ENCODE peak calls at places on chromosomes 12 and 14, in four cellular contexts. L is fibroblast of pulmonary artery, G is WERI-Rb-1, V is GM12865. F is an unnamed sample.

GRCh38 chr12:52007158-52007921 is 594 bp downstream of the TAMALIN start:
- DNase-seq in L (peak; percentile 45), G (peak; percentile 51), V (no peak), F (no peak)

GRCh38 chr12:32166510-32166909 is 59.9 kb downstream of the BICD1 start:
- DNase-seq in L (no peak), G (peak; percentile 50), V (no peak), F (no peak)

GRCh38 chr12:10075451-10075850 is 23.3 kb downstream of the CLEC1A start:
- DNase-seq in L (no peak), G (no peak), V (no peak), F (no peak)

GRCh38 chr12:75446857-75447256 is 33.7 kb upstream of the GLIPR1 start:
- DNase-seq in L (peak; percentile 51), G (no peak), V (no peak), F (no peak)

GRCh38 chr14:21579976-21580375 is at the start of gene OR10G3:
- DNase-seq in L (no peak), G (no peak), V (no peak), F (no peak)

GRCh38 chr14:105839425-105840265 is 313.3 kb downstream of the TMEM121 start:
- DNase-seq in L (no peak), G (no peak), V (no peak), F (no peak)

GRCh38 chr14:98136019-98136418 is 1136.0 kb downstream of the BCL11B start:
- DNase-seq in L (no peak), G (no peak), V (no peak), F (no peak)

GRCh38 chr12:24928131-24928530 is 20.8 kb downstream of the BCAT1 start:
- DNase-seq in L (no peak), G (no peak), V (no peak), F (no peak)

GRCh38 chr12:75705749-75706719 is 194.6 kb upstream of the KRR1 start:
- DNase-seq in L (peak; percentile 98), G (no peak), V (no peak), F (no peak)

GRCh38 chr12:88756153-88756552 is 175.9 kb upstream of the KITLG start:
- DNase-seq in L (no peak), G (no peak), V (no peak), F (no peak)
- TF ChIP-seq CTCF in L (no peak), G (no peak), V (no peak), F (no peak)

GRCh38 chr12:40327506-40327905 is 102.7 kb downstream of the LRRK2 start:
- DNase-seq in L (no peak), G (no peak), V (no peak), F (no peak)

GRCh38 chr12:40330180-40330579 is 105.4 kb downstream of the LRRK2 start:
- DNase-seq in L (no peak), G (no peak), V (no peak), F (no peak)

GRCh38 chr12:40325349-40325960 is 100.7 kb downstream of the LRRK2 start:
- DNase-seq in L (peak; percentile 7), G (peak; percentile 17), V (peak; percentile 67), F (peak; percentile 14)
- TF ChIP-seq CTCF in L (peak; percentile 51), G (peak; percentile 80), V (peak; percentile 77), F (peak; percentile 82)

DNA sequence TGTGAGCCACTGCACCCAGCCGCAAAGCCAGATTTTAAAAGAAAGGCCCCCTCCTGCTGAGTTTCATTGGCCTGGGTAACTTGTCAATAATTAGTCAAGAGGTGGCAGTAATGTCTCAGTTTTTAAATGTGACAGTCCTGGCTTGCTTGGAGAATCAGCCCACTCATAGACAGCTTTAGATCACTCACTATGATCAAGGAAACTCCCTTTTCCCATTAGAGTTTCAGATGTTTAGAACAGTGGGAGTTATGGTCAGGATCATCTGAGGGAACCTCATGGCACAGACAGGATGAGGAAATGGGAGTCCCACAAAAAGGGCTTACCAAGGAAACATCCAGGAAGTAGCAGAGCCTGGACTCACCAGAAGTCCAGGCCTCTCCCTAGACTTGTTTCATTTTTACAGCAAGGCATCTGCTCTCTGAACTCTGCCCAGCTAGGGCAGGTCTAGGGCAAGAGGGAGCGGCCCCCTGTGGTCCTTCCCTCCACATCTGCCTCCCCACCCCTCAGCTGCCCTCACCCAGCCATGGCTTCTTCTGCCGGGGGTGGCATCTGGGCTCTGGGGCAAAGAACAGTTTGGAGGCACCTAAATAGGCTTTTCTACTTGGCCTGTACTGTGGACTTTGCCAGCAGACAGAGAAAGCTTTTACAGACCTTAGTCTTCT is 11.2 kb downstream of the BCL2L14 start:
- DNase-seq in L (peak; percentile 71), G (peak; percentile 30), V (peak; percentile 48), F (no peak)
- TF ChIP-seq CTCF in L (peak; percentile 37), G (peak; percentile 15), V (peak; percentile 27), F (peak; percentile 23)

GRCh38 chr14:104665092-104665662 is 24.2 kb upstream of the INF2 start:
- DNase-seq in L (peak; percentile 41), G (no peak), V (no peak), F (no peak)

GRCh38 chr14:104664107-104664506 is 25.3 kb upstream of the INF2 start:
- DNase-seq in L (no peak), G (no peak), V (no peak), F (no peak)

GRCh38 chr14:104664588-104664987 is 24.8 kb upstream of the INF2 start:
- DNase-seq in L (no peak), G (no peak), V (no peak), F (no peak)

GRCh38 chr14:104666981-104667380 is 22.4 kb upstream of the INF2 start:
- DNase-seq in L (no peak), G (no peak), V (no peak), F (no peak)

GRCh38 chr14:104665663-104666522 is 23.5 kb upstream of the INF2 start:
- DNase-seq in L (no peak), G (no peak), V (no peak), F (peak; percentile 54)
- TF ChIP-seq CTCF in L (peak; percentile 18), G (peak; percentile 40), V (no peak), F (peak; percentile 38)

F was measured in GM06990.